ENCODE peak calls at places on chromosomes 6 and 20, in nine cellular contexts. One of them, this sample, is unnamed.

GRCh38 chr20:6711950-6712634 is 55.4 kb upstream of the BMP2 start:
- DNase-seq in left cardiac atrium: no peak
- DNase-seq in GM12865: no peak
- DNase-seq in stimulated activated CD4-positive, alpha-beta T cell treated with anti-CD3 and anti-CD28 coated beads, Interleukin-12 subunit alpha, Interleukin-12 subunit beta, amount 100 ng/mL, for 4 hours: no peak
- DNase-seq in progenitor cell of endocrine pancreas: no peak
- DNase-seq in right cardiac atrium: no peak
- DNase-seq in lung: peak; percentile 89
- DNase-seq in HEK293T: no peak
- DNase-seq in RKO: no peak
- DNase-seq in this sample: no peak

GRCh38 chr6:79520534-79520933 is 16.7 kb downstream of the LCA5 start:
- DNase-seq in left cardiac atrium: no peak
- DNase-seq in GM12865: no peak
- DNase-seq in stimulated activated CD4-positive, alpha-beta T cell treated with anti-CD3 and anti-CD28 coated beads, Interleukin-12 subunit alpha, Interleukin-12 subunit beta, amount 100 ng/mL, for 4 hours: no peak
- DNase-seq in progenitor cell of endocrine pancreas: no peak
- DNase-seq in right cardiac atrium: no peak
- DNase-seq in lung: no peak
- DNase-seq in HEK293T: no peak
- DNase-seq in RKO: no peak
- DNase-seq in this sample: no peak

GRCh38 chr6:32045811-32046449 is 7.7 kb downstream of the CYP21A2 start:
- DNase-seq in left cardiac atrium: no peak
- DNase-seq in GM12865: no peak
- DNase-seq in stimulated activated CD4-positive, alpha-beta T cell treated with anti-CD3 and anti-CD28 coated beads, Interleukin-12 subunit alpha, Interleukin-12 subunit beta, amount 100 ng/mL, for 4 hours: no peak
- DNase-seq in progenitor cell of endocrine pancreas: no peak
- DNase-seq in right cardiac atrium: peak; percentile 64
- DNase-seq in lung: no peak
- DNase-seq in HEK293T: no peak
- DNase-seq in RKO: no peak
- DNase-seq in this sample: no peak

GRCh38 chr20:57582432-57583288 is 21.8 kb downstream of the PCK1 start:
- DNase-seq in left cardiac atrium: peak; percentile 50
- DNase-seq in GM12865: no peak
- DNase-seq in stimulated activated CD4-positive, alpha-beta T cell treated with anti-CD3 and anti-CD28 coated beads, Interleukin-12 subunit alpha, Interleukin-12 subunit beta, amount 100 ng/mL, for 4 hours: no peak
- DNase-seq in progenitor cell of endocrine pancreas: no peak
- DNase-seq in right cardiac atrium: peak; percentile 56
- DNase-seq in lung: no peak
- DNase-seq in HEK293T: peak; percentile 70
- DNase-seq in RKO: no peak
- DNase-seq in this sample: peak; percentile 50

GRCh38 chr20:44730441-44730840 is 15.2 kb upstream of the KCNK15 start:
- DNase-seq in left cardiac atrium: no peak
- DNase-seq in GM12865: no peak
- DNase-seq in stimulated activated CD4-positive, alpha-beta T cell treated with anti-CD3 and anti-CD28 coated beads, Interleukin-12 subunit alpha, Interleukin-12 subunit beta, amount 100 ng/mL, for 4 hours: no peak
- DNase-seq in progenitor cell of endocrine pancreas: no peak
- DNase-seq in right cardiac atrium: no peak
- DNase-seq in lung: no peak
- DNase-seq in HEK293T: no peak
- DNase-seq in RKO: peak; percentile 88
- DNase-seq in this sample: no peak

GRCh38 chr6:31718294-31718693 is 3.1 kb downstream of the LY6G6D start:
- DNase-seq in left cardiac atrium: no peak
- DNase-seq in GM12865: no peak
- DNase-seq in stimulated activated CD4-positive, alpha-beta T cell treated with anti-CD3 and anti-CD28 coated beads, Interleukin-12 subunit alpha, Interleukin-12 subunit beta, amount 100 ng/mL, for 4 hours: no peak
- DNase-seq in progenitor cell of endocrine pancreas: no peak
- DNase-seq in right cardiac atrium: no peak
- DNase-seq in lung: peak; percentile 68
- DNase-seq in HEK293T: no peak
- DNase-seq in RKO: no peak
- DNase-seq in this sample: no peak

GRCh38 chr6:24755284-24755683 is 19.5 kb upstream of the GMNN start:
- DNase-seq in left cardiac atrium: no peak
- DNase-seq in GM12865: no peak
- DNase-seq in stimulated activated CD4-positive, alpha-beta T cell treated with anti-CD3 and anti-CD28 coated beads, Interleukin-12 subunit alpha, Interleukin-12 subunit beta, amount 100 ng/mL, for 4 hours: no peak
- DNase-seq in progenitor cell of endocrine pancreas: no peak
- DNase-seq in right cardiac atrium: no peak
- DNase-seq in lung: no peak
- DNase-seq in HEK293T: no peak
- DNase-seq in RKO: no peak
- DNase-seq in this sample: peak; percentile 12

GRCh38 chr6:121544691-121545090 is 109.2 kb downstream of the GJA1 start:
- DNase-seq in left cardiac atrium: no peak
- DNase-seq in GM12865: no peak
- DNase-seq in stimulated activated CD4-positive, alpha-beta T cell treated with anti-CD3 and anti-CD28 coated beads, Interleukin-12 subunit alpha, Interleukin-12 subunit beta, amount 100 ng/mL, for 4 hours: no peak
- DNase-seq in progenitor cell of endocrine pancreas: no peak
- DNase-seq in right cardiac atrium: no peak
- DNase-seq in lung: no peak
- DNase-seq in HEK293T: no peak
- DNase-seq in RKO: no peak
- DNase-seq in this sample: no peak

GRCh38 chr6:90217621-90218496 is 78.8 kb downstream of the BACH2 start:
- DNase-seq in left cardiac atrium: no peak
- DNase-seq in GM12865: no peak
- DNase-seq in stimulated activated CD4-positive, alpha-beta T cell treated with anti-CD3 and anti-CD28 coated beads, Interleukin-12 subunit alpha, Interleukin-12 subunit beta, amount 100 ng/mL, for 4 hours: no peak
- DNase-seq in progenitor cell of endocrine pancreas: peak; percentile 45
- DNase-seq in right cardiac atrium: peak; percentile 80
- DNase-seq in lung: peak; percentile 32
- DNase-seq in HEK293T: peak; percentile 16
- DNase-seq in RKO: no peak
- DNase-seq in this sample: no peak

GRCh38 chr20:38297916-38298674 is 5.9 kb upstream of the BPI start:
- DNase-seq in left cardiac atrium: no peak
- DNase-seq in GM12865: no peak
- DNase-seq in stimulated activated CD4-positive, alpha-beta T cell treated with anti-CD3 and anti-CD28 coated beads, Interleukin-12 subunit alpha, Interleukin-12 subunit beta, amount 100 ng/mL, for 4 hours: no peak
- DNase-seq in progenitor cell of endocrine pancreas: no peak
- DNase-seq in right cardiac atrium: no peak
- DNase-seq in lung: no peak
- DNase-seq in HEK293T: no peak
- DNase-seq in RKO: no peak
- DNase-seq in this sample: peak; percentile 41

GRCh38 chr6:163095401-163095800 is 319.1 kb upstream of the QKI start:
- DNase-seq in left cardiac atrium: no peak
- DNase-seq in GM12865: no peak
- DNase-seq in stimulated activated CD4-positive, alpha-beta T cell treated with anti-CD3 and anti-CD28 coated beads, Interleukin-12 subunit alpha, Interleukin-12 subunit beta, amount 100 ng/mL, for 4 hours: no peak
- DNase-seq in progenitor cell of endocrine pancreas: no peak
- DNase-seq in right cardiac atrium: no peak
- DNase-seq in lung: no peak
- DNase-seq in HEK293T: no peak
- DNase-seq in RKO: no peak
- DNase-seq in this sample: no peak

GRCh38 chr6:25138024-25138696 is 141.0 kb upstream of the CARMIL1 start:
- DNase-seq in left cardiac atrium: peak; percentile 53
- DNase-seq in GM12865: peak; percentile 91
- DNase-seq in stimulated activated CD4-positive, alpha-beta T cell treated with anti-CD3 and anti-CD28 coated beads, Interleukin-12 subunit alpha, Interleukin-12 subunit beta, amount 100 ng/mL, for 4 hours: peak; percentile 48
- DNase-seq in progenitor cell of endocrine pancreas: no peak
- DNase-seq in right cardiac atrium: peak; percentile 45
- DNase-seq in lung: peak; percentile 52
- DNase-seq in HEK293T: no peak
- DNase-seq in RKO: no peak
- DNase-seq in this sample: peak; percentile 83

GRCh38 chr20:33909331-33909921 is 84.3 kb upstream of the RALY start:
- DNase-seq in left cardiac atrium: no peak
- DNase-seq in GM12865: no peak
- DNase-seq in stimulated activated CD4-positive, alpha-beta T cell treated with anti-CD3 and anti-CD28 coated beads, Interleukin-12 subunit alpha, Interleukin-12 subunit beta, amount 100 ng/mL, for 4 hours: no peak
- DNase-seq in progenitor cell of endocrine pancreas: no peak
- DNase-seq in right cardiac atrium: peak; percentile 34
- DNase-seq in lung: peak; percentile 69
- DNase-seq in HEK293T: no peak
- DNase-seq in RKO: peak; percentile 39
- DNase-seq in this sample: peak; percentile 67

GRCh38 chr20:39885975-39886649 is 802.9 kb downstream of the MAFB start:
- DNase-seq in left cardiac atrium: peak; percentile 78
- DNase-seq in GM12865: peak; percentile 66
- DNase-seq in stimulated activated CD4-positive, alpha-beta T cell treated with anti-CD3 and anti-CD28 coated beads, Interleukin-12 subunit alpha, Interleukin-12 subunit beta, amount 100 ng/mL, for 4 hours: no peak
- DNase-seq in progenitor cell of endocrine pancreas: no peak
- DNase-seq in right cardiac atrium: peak; percentile 73
- DNase-seq in lung: peak; percentile 45
- DNase-seq in HEK293T: peak; percentile 26
- DNase-seq in RKO: peak; percentile 81
- DNase-seq in this sample: peak; percentile 73

GRCh38 chr6:2108700-2109306 is 136.6 kb downstream of the GMDS start:
- DNase-seq in left cardiac atrium: no peak
- DNase-seq in GM12865: no peak
- DNase-seq in stimulated activated CD4-positive, alpha-beta T cell treated with anti-CD3 and anti-CD28 coated beads, Interleukin-12 subunit alpha, Interleukin-12 subunit beta, amount 100 ng/mL, for 4 hours: no peak
- DNase-seq in progenitor cell of endocrine pancreas: no peak
- DNase-seq in right cardiac atrium: no peak
- DNase-seq in lung: no peak
- DNase-seq in HEK293T: peak; percentile 61
- DNase-seq in RKO: no peak
- DNase-seq in this sample: no peak

GRCh38 chr6:168157272-168158007 is 78.4 kb upstream of the FRMD1 start:
- DNase-seq in left cardiac atrium: no peak
- DNase-seq in GM12865: no peak
- DNase-seq in stimulated activated CD4-positive, alpha-beta T cell treated with anti-CD3 and anti-CD28 coated beads, Interleukin-12 subunit alpha, Interleukin-12 subunit beta, amount 100 ng/mL, for 4 hours: no peak
- DNase-seq in progenitor cell of endocrine pancreas: no peak
- DNase-seq in right cardiac atrium: no peak
- DNase-seq in lung: no peak
- DNase-seq in HEK293T: peak; percentile 61
- DNase-seq in RKO: peak; percentile 67
- DNase-seq in this sample: no peak

GRCh38 chr6:151589667-151590066 is 95.8 kb downstream of the CCDC170 start:
- DNase-seq in left cardiac atrium: no peak
- DNase-seq in GM12865: no peak
- DNase-seq in stimulated activated CD4-positive, alpha-beta T cell treated with anti-CD3 and anti-CD28 coated beads, Interleukin-12 subunit alpha, Interleukin-12 subunit beta, amount 100 ng/mL, for 4 hours: no peak
- DNase-seq in progenitor cell of endocrine pancreas: no peak
- DNase-seq in right cardiac atrium: no peak
- DNase-seq in lung: no peak
- DNase-seq in HEK293T: no peak
- DNase-seq in RKO: no peak
- DNase-seq in this sample: no peak

GRCh38 chr6:71246596-71246995 is 42.0 kb upstream of the OGFRL1 start:
- DNase-seq in left cardiac atrium: no peak
- DNase-seq in GM12865: no peak
- DNase-seq in stimulated activated CD4-positive, alpha-beta T cell treated with anti-CD3 and anti-CD28 coated beads, Interleukin-12 subunit alpha, Interleukin-12 subunit beta, amount 100 ng/mL, for 4 hours: no peak
- DNase-seq in progenitor cell of endocrine pancreas: no peak
- DNase-seq in right cardiac atrium: no peak
- DNase-seq in lung: no peak
- DNase-seq in HEK293T: no peak
- DNase-seq in RKO: no peak
- DNase-seq in this sample: no peak

GRCh38 chr6:14458669-14459266 is 341.2 kb downstream of the CD83 start:
- DNase-seq in left cardiac atrium: no peak
- DNase-seq in GM12865: no peak
- DNase-seq in stimulated activated CD4-positive, alpha-beta T cell treated with anti-CD3 and anti-CD28 coated beads, Interleukin-12 subunit alpha, Interleukin-12 subunit beta, amount 100 ng/mL, for 4 hours: no peak
- DNase-seq in progenitor cell of endocrine pancreas: no peak
- DNase-seq in right cardiac atrium: no peak
- DNase-seq in lung: no peak
- DNase-seq in HEK293T: no peak
- DNase-seq in RKO: peak; percentile 14
- DNase-seq in this sample: no peak

GRCh38 chr20:59004763-59005522 is 2.1 kb downstream of the CTSZ start:
- DNase-seq in left cardiac atrium: peak; percentile 71
- DNase-seq in GM12865: peak; percentile 96
- DNase-seq in stimulated activated CD4-positive, alpha-beta T cell treated with anti-CD3 and anti-CD28 coated beads, Interleukin-12 subunit alpha, Interleukin-12 subunit beta, amount 100 ng/mL, for 4 hours: no peak
- DNase-seq in progenitor cell of endocrine pancreas: no peak
- DNase-seq in right cardiac atrium: peak; percentile 61
- DNase-seq in lung: peak; percentile 73
- DNase-seq in HEK293T: no peak
- DNase-seq in RKO: no peak
- DNase-seq in this sample: peak; percentile 63

GRCh38 chr6:25172819-25173218 is 106.4 kb upstream of the CARMIL1 start:
- DNase-seq in left cardiac atrium: no peak
- DNase-seq in GM12865: no peak
- DNase-seq in stimulated activated CD4-positive, alpha-beta T cell treated with anti-CD3 and anti-CD28 coated beads, Interleukin-12 subunit alpha, Interleukin-12 subunit beta, amount 100 ng/mL, for 4 hours: no peak
- DNase-seq in progenitor cell of endocrine pancreas: no peak
- DNase-seq in right cardiac atrium: no peak
- DNase-seq in lung: no peak
- DNase-seq in HEK293T: no peak
- DNase-seq in RKO: no peak
- DNase-seq in this sample: no peak

GRCh38 chr20:32564921-32565734 is 20.0 kb downstream of the NOL4L start:
- DNase-seq in left cardiac atrium: peak; percentile 50
- DNase-seq in GM12865: no peak
- DNase-seq in stimulated activated CD4-positive, alpha-beta T cell treated with anti-CD3 and anti-CD28 coated beads, Interleukin-12 subunit alpha, Interleukin-12 subunit beta, amount 100 ng/mL, for 4 hours: no peak
- DNase-seq in progenitor cell of endocrine pancreas: no peak
- DNase-seq in right cardiac atrium: peak; percentile 42
- DNase-seq in lung: peak; percentile 53
- DNase-seq in HEK293T: no peak
- DNase-seq in RKO: no peak
- DNase-seq in this sample: peak; percentile 34

GRCh38 chr6:4295789-4296165 is 160.4 kb upstream of the ECI2 start:
- DNase-seq in left cardiac atrium: no peak
- DNase-seq in GM12865: no peak
- DNase-seq in stimulated activated CD4-positive, alpha-beta T cell treated with anti-CD3 and anti-CD28 coated beads, Interleukin-12 subunit alpha, Interleukin-12 subunit beta, amount 100 ng/mL, for 4 hours: no peak
- DNase-seq in progenitor cell of endocrine pancreas: no peak
- DNase-seq in right cardiac atrium: no peak
- DNase-seq in lung: no peak
- DNase-seq in HEK293T: no peak
- DNase-seq in RKO: no peak
- DNase-seq in this sample: no peak

GRCh38 chr6:64227868-64228267 is 592.3 kb downstream of the PHF3 start:
- DNase-seq in left cardiac atrium: no peak
- DNase-seq in GM12865: no peak
- DNase-seq in stimulated activated CD4-positive, alpha-beta T cell treated with anti-CD3 and anti-CD28 coated beads, Interleukin-12 subunit alpha, Interleukin-12 subunit beta, amount 100 ng/mL, for 4 hours: no peak
- DNase-seq in progenitor cell of endocrine pancreas: no peak
- DNase-seq in right cardiac atrium: no peak
- DNase-seq in lung: no peak
- DNase-seq in HEK293T: no peak
- DNase-seq in RKO: peak; percentile 53
- DNase-seq in this sample: no peak

GRCh38 chr6:130825772-130826441 is 1.3 kb upstream of the SMLR1 start:
- DNase-seq in left cardiac atrium: no peak
- DNase-seq in GM12865: peak; percentile 5
- DNase-seq in stimulated activated CD4-positive, alpha-beta T cell treated with anti-CD3 and anti-CD28 coated beads, Interleukin-12 subunit alpha, Interleukin-12 subunit beta, amount 100 ng/mL, for 4 hours: no peak
- DNase-seq in progenitor cell of endocrine pancreas: no peak
- DNase-seq in right cardiac atrium: no peak
- DNase-seq in lung: no peak
- DNase-seq in HEK293T: no peak
- DNase-seq in RKO: no peak
- DNase-seq in this sample: no peak

GRCh38 chr6:40695114-40695513 is 108.0 kb upstream of the LRFN2 start:
- DNase-seq in left cardiac atrium: no peak
- DNase-seq in GM12865: peak; percentile 1
- DNase-seq in stimulated activated CD4-positive, alpha-beta T cell treated with anti-CD3 and anti-CD28 coated beads, Interleukin-12 subunit alpha, Interleukin-12 subunit beta, amount 100 ng/mL, for 4 hours: no peak
- DNase-seq in progenitor cell of endocrine pancreas: no peak
- DNase-seq in right cardiac atrium: no peak
- DNase-seq in lung: no peak
- DNase-seq in HEK293T: peak; percentile 46
- DNase-seq in RKO: peak; percentile 4
- DNase-seq in this sample: peak; percentile 9

GRCh38 chr20:35302421-35303335 is 10.5 kb upstream of the FAM83C start:
- DNase-seq in left cardiac atrium: no peak
- DNase-seq in GM12865: no peak
- DNase-seq in stimulated activated CD4-positive, alpha-beta T cell treated with anti-CD3 and anti-CD28 coated beads, Interleukin-12 subunit alpha, Interleukin-12 subunit beta, amount 100 ng/mL, for 4 hours: no peak
- DNase-seq in progenitor cell of endocrine pancreas: no peak
- DNase-seq in right cardiac atrium: no peak
- DNase-seq in lung: no peak
- DNase-seq in HEK293T: no peak
- DNase-seq in RKO: no peak
- DNase-seq in this sample: no peak

GRCh38 chr6:97445406-97445805 is 162.4 kb upstream of the MMS22L start:
- DNase-seq in left cardiac atrium: no peak
- DNase-seq in GM12865: no peak
- DNase-seq in stimulated activated CD4-positive, alpha-beta T cell treated with anti-CD3 and anti-CD28 coated beads, Interleukin-12 subunit alpha, Interleukin-12 subunit beta, amount 100 ng/mL, for 4 hours: no peak
- DNase-seq in progenitor cell of endocrine pancreas: no peak
- DNase-seq in right cardiac atrium: no peak
- DNase-seq in lung: no peak
- DNase-seq in HEK293T: no peak
- DNase-seq in RKO: no peak
- DNase-seq in this sample: no peak

This sample was measured in NB4.